ENCODE peak calls at places on chromosomes 6 and 20, in eight cellular contexts. A is A549; J is CD4-positive, alpha-beta memory T cell; F is bronchial epithelial cell; G is choroid plexus epithelial cell; W is cardiac fibroblast; Z is fibroblast of lung; S is fibroblast of mammary gland. E is an unnamed sample.

GRCh38 chr20:52191132-52191435 is 495 bp downstream of the ZFP64 start:
- DNase-seq in A (peak; percentile 28), J (no peak), F (peak; percentile 23), G (peak; percentile 23), W (no peak), Z (no peak), S (peak; percentile 27), E (peak; percentile 57)

GRCh38 chr6:89539779-89540178 is 98.8 kb downstream of the LYRM2 start:
- DNase-seq in A (no peak), J (no peak), F (no peak), G (no peak), W (no peak), Z (no peak), S (no peak), E (no peak)

GRCh38 chr6:28124350-28124970 is at the start of gene ZSCAN16:
- DNase-seq in A (peak; percentile 67), J (peak; percentile 63), F (peak; percentile 73), G (peak; percentile 86), W (peak; percentile 89), Z (peak; percentile 85), S (peak; percentile 79), E (peak; percentile 80)

GRCh38 chr6:133502451-133503259 is 261.5 kb downstream of the EYA4 start:
- DNase-seq in A (no peak), J (no peak), F (peak; percentile 92), G (peak; percentile 97), W (peak; percentile 90), Z (peak; percentile 97), S (peak; percentile 65), E (peak; percentile 92)

GRCh38 chr6:110326609-110327008 is 31.5 kb downstream of the METTL24 start:
- DNase-seq in A (no peak), J (no peak), F (no peak), G (no peak), W (no peak), Z (no peak), S (no peak), E (no peak)

GRCh38 chr20:37911838-37912273 is 8.9 kb downstream of the VSTM2L start:
- DNase-seq in A (no peak), J (no peak), F (peak; percentile 41), G (peak; percentile 62), W (peak; percentile 61), Z (peak; percentile 43), S (peak; percentile 47), E (peak; percentile 32)

GRCh38 chr20:4369798-4370124 is 351.9 kb upstream of the PRND start:
- DNase-seq in A (no peak), J (peak; percentile 5), F (no peak), G (no peak), W (no peak), Z (no peak), S (no peak), E (no peak)

GRCh38 chr20:17624551-17625245 is 54.8 kb downstream of the DSTN start:
- DNase-seq in A (no peak), J (no peak), F (no peak), G (no peak), W (no peak), Z (no peak), S (no peak), E (no peak)

GRCh38 chr6:7264686-7265384 is 48.2 kb downstream of the SSR1 start:
- DNase-seq in A (no peak), J (no peak), F (no peak), G (no peak), W (no peak), Z (no peak), S (no peak), E (no peak)

GRCh38 chr6:25038300-25038699 is 102.5 kb upstream of the RIPOR2 start:
- DNase-seq in A (no peak), J (no peak), F (no peak), G (no peak), W (no peak), Z (no peak), S (no peak), E (no peak)

GRCh38 chr6:13428528-13429405 is 58.6 kb downstream of the GFOD1 start:
- DNase-seq in A (no peak), J (no peak), F (no peak), G (no peak), W (no peak), Z (no peak), S (no peak), E (no peak)

GRCh38 chr20:53003420-53003819 is 31.3 kb downstream of the TSHZ2 start:
- DNase-seq in A (no peak), J (no peak), F (no peak), G (no peak), W (no peak), Z (peak; percentile 95), S (peak; percentile 70), E (no peak)

GRCh38 chr6:33981861-33982260 is 164.0 kb downstream of the GRM4 start:
- DNase-seq in A (no peak), J (no peak), F (no peak), G (no peak), W (no peak), Z (no peak), S (no peak), E (no peak)

GRCh38 chr6:130447374-130447773 is 81.6 kb downstream of the TMEM200A start:
- DNase-seq in A (no peak), J (no peak), F (peak; percentile 79), G (no peak), W (no peak), Z (peak; percentile 44), S (peak; percentile 34), E (no peak)

GRCh38 chr6:131740161-131740560 is 29.3 kb upstream of the CTAGE9 start:
- DNase-seq in A (no peak), J (no peak), F (no peak), G (no peak), W (no peak), Z (peak; percentile 69), S (peak; percentile 92), E (peak; percentile 2)

GRCh38 chr6:56510984-56511531 is 131.6 kb downstream of the DST start:
- DNase-seq in A (no peak), J (no peak), F (no peak), G (peak; percentile 73), W (peak; percentile 87), Z (peak; percentile 30), S (no peak), E (no peak)

GRCh38 chr6:90421656-90422055 is 125.0 kb upstream of the BACH2 start:
- DNase-seq in A (no peak), J (no peak), F (no peak), G (no peak), W (no peak), Z (no peak), S (no peak), E (no peak)

DNA sequence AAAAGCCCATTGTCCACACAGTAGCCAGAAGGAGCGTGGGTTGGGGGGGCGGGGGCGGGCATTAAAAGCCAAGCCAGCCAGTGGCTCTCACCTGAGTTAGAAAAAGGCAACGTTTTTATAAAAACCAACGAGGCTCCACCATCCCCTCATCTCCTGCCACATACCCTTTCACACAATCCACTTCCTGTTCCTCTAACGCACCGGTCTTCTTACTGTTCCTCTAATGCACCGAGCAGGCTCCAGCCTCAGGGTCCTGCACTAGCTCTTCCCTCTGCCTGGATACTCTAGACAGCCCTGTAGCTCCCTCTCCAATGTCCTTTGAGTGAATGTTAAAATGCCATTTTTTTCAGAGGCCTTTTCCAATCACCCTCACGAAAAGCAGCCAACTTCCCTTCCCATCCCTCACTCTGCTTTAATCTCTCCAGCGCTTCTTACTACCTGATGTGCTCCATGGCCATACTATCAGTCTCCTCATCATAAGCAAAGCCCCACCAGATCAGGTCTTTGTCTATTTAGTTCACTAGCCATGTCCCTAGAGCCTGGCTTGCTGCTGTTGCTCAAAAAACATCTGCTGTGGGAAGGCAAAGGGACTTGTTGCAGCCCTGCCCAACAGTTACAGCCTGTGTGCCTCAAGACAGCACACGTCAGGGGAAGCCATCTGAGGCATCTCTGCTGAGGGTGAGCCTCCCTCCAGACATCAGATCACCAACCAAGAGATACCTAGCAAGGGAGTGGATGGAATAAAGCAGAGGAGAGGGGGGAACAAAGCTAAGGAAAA is 4.0 kb downstream of the FKBP1A start:
- DNase-seq in A (no peak), J (peak; percentile 11), F (no peak), G (no peak), W (no peak), Z (no peak), S (no peak), E (no peak)
- H3K4me3 ChIP-seq in A (no peak overlapping the region), J (peak overlapping the region; percentile 44), F (no peak overlapping the region), G (no peak overlapping the region), W (peak overlapping the region; percentile 27), Z (no peak overlapping the region), S (no peak overlapping the region), E (no peak overlapping the region)

GRCh38 chr20:44714701-44715494 is at the start of gene CCN5:
- DNase-seq in A (peak; percentile 80), J (no peak), F (peak; percentile 71), G (peak; percentile 88), W (peak; percentile 92), Z (peak; percentile 76), S (peak; percentile 85), E (peak; percentile 96)
- H3K4me3 ChIP-seq in A (peak within 1 kb of the TSS; percentile 20), J (no peak within 1 kb of the TSS), F (no peak within 1 kb of the TSS), G (no peak within 1 kb of the TSS), W (no peak within 1 kb of the TSS), Z (peak within 1 kb of the TSS; percentile 49), S (peak within 1 kb of the TSS; percentile 15), E (no peak within 1 kb of the TSS)

GRCh38 chr6:160178271-160178670 is 56.7 kb downstream of the SLC22A1 start:
- DNase-seq in A (no peak), J (no peak), F (no peak), G (peak; percentile 9), W (no peak), Z (no peak), S (no peak), E (no peak)
- H3K4me3 ChIP-seq in A (no peak overlapping the region), J (no peak overlapping the region), F (no peak overlapping the region), G (no peak overlapping the region), W (no peak overlapping the region), Z (no peak overlapping the region), S (no peak overlapping the region), E (no peak overlapping the region)

GRCh38 chr6:155335265-155335664 is 21.0 kb upstream of the TFB1M start:
- DNase-seq in A (no peak), J (no peak), F (no peak), G (no peak), W (no peak), Z (no peak), S (no peak), E (no peak)
- H3K4me3 ChIP-seq in A (no peak overlapping the region), J (no peak overlapping the region), F (no peak overlapping the region), G (no peak overlapping the region), W (no peak overlapping the region), Z (no peak overlapping the region), S (no peak overlapping the region), E (no peak overlapping the region)

DNA sequence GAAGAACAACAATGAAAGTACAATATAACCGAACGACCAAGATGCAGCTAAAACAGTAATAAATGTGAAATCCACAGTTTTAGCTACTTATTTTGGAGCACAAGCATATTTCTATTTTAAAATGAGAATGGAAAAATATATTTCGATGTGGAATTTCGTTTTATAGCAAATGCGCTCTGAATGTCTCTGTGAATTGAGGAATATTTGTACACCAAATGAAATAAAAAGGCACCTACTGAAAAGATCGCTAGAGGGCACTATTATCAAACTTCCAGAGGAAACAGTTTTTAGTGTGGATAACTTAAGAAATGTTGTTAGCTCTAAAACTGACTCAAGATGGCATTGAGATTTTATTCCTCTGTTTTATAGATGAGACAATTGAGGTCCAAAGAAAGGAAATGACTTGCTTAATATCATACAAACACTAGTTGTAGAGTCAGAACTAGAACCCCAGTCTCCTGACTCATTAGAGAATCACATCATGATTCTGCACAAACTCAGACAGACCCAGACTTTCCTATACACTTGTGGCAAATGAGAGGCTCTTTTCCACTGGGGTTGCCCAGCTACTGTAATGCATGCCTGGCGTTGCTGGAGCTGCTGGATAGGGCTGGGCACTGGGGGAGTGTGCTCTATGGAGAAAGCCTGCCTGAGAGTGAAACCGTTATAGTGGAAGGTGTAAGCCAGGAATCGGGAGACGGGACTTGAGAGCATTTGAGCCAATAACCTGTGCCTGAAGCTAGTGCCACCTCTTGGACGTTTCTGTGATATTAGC is 51.9 kb downstream of the GCLC start:
- DNase-seq in A (peak; percentile 40), J (peak; percentile 53), F (peak; percentile 90), G (peak; percentile 77), W (peak; percentile 71), Z (peak; percentile 71), S (peak; percentile 72), E (peak; percentile 50)
- H3K4me3 ChIP-seq in A (peak overlapping the region; percentile 40), J (no peak overlapping the region), F (no peak overlapping the region), G (peak overlapping the region; percentile 40), W (peak overlapping the region; percentile 12), Z (peak overlapping the region; percentile 35), S (peak overlapping the region; percentile 27), E (peak overlapping the region; percentile 42)